ENCODE peak calls at places on chromosomes 1 and 21, in four cellular contexts. F, B, Y and E are unnamed samples.

GRCh38 chr1:29812397-29813135 is 576.2 kb downstream of the PTPRU start:
- DNase-seq in B (no peak), F (no peak), Y (no peak), E (peak)

GRCh38 chr1:64471724-64472276 is 1.9 kb downstream of the CACHD1 start:
- DNase-seq in Y (no peak), F (no peak), B (no peak), E (no peak)

GRCh38 chr21:28776251-28776650 is 216.4 kb downstream of the LTN1 start:
- DNase-seq in F (no peak), B (no peak), Y (no peak), E (no peak)

GRCh38 chr1:43422995-43423671 is 30.6 kb downstream of the HYI start:
- DNase-seq in F (no peak), B (no peak), Y (no peak), E (no peak)

GRCh38 chr1:246724725-246725095 is 501 bp downstream of the SCCPDH start:
- DNase-seq in Y (no peak), B (no peak), F (no peak), E (no peak)

GRCh38 chr1:224067621-224068457 is 46.1 kb upstream of the FBXO28 start:
- DNase-seq in B (no peak), Y (no peak), F (no peak), E (no peak)

GRCh38 chr1:77994117-77994516 is 10.6 kb upstream of the DNAJB4 start:
- DNase-seq in F (no peak), Y (no peak), B (no peak), E (no peak)

GRCh38 chr1:14571810-14572767 is 26.4 kb upstream of the KAZN start:
- DNase-seq in F (no peak), B (no peak), Y (no peak), E (no peak)

GRCh38 chr1:31714442-31715096 is 10.8 kb upstream of the COL16A1 start:
- DNase-seq in Y (peak), B (peak), F (no peak), E (peak)

GRCh38 chr21:44951186-44951915 is 11.5 kb downstream of the SLX9 start:
- DNase-seq in Y (no peak), F (no peak), B (peak), E (no peak)

GRCh38 chr1:1014896-1015681 is 1.8 kb downstream of the ISG15 start:
- DNase-seq in F (no peak), Y (peak), B (no peak), E (no peak)

GRCh38 chr21:34810786-34811185 is 142.0 kb downstream of the CLIC6 start:
- DNase-seq in B (no peak), Y (no peak), F (no peak), E (no peak)

GRCh38 chr1:219883400-219884332 is 44.7 kb downstream of the SLC30A10 start:
- DNase-seq in B (no peak), Y (no peak), F (no peak), E (no peak)

GRCh38 chr1:61436491-61437120 is 288.3 kb downstream of the TM2D1 start:
- DNase-seq in Y (no peak), B (no peak), F (no peak), E (no peak)

GRCh38 chr21:46195595-46196195 is 11.4 kb upstream of the SPATC1L start:
- DNase-seq in F (no peak), Y (peak), B (no peak), E (no peak)

GRCh38 chr1:21072721-21073120 is 104.0 kb downstream of the EIF4G3 start:
- DNase-seq in F (no peak), B (no peak), Y (no peak), E (no peak)

DNA sequence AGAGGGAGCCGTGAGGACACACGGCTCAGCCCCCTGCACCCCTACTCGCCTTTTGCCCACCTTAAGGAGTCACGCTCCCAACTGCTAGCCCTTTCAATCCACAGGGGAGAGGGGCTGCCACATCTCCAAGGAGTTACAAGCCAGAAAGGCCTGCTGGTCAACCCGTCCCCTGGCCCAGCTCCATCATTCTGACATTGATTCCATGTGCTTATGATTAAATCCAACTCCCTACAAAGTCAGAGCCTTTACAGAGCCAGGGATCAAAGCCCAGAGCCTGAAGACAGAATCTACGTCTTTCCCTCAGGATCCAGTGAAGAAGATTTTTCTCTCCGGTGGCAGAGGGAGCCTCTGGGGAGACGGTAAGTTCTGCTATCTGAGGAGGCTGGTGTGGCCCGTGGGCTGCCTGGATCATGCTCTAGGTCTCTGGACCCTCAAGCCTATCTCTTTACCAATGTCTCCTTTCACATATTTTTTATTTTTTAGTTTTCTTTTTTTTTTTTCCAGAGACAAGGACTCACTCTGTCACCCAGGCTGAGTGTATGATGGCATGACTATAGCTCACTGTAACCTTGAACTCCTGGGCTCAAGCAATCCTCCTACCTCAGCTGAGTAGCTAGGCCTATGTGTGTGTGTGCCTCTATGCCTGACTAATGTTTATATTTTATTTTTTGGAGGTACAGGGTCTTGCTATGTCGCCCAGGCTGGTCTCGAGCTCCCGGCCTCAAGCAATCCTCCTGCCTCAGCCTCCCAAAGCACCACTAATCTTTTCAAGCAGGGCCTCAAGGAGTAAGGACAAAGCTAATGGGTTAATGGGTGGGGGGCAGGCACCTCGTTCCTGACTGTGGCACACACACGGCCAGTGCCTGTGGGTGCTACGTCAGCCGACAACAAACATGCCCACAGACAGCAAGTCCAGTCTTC is 61.3 kb downstream of the SLC66A1 start:
- DNase-seq in B (no peak), Y (no peak), F (no peak), E (no peak)
- H3K27ac ChIP-seq in B (no peak), Y (no peak), F (no peak), E (no peak)

DNA sequence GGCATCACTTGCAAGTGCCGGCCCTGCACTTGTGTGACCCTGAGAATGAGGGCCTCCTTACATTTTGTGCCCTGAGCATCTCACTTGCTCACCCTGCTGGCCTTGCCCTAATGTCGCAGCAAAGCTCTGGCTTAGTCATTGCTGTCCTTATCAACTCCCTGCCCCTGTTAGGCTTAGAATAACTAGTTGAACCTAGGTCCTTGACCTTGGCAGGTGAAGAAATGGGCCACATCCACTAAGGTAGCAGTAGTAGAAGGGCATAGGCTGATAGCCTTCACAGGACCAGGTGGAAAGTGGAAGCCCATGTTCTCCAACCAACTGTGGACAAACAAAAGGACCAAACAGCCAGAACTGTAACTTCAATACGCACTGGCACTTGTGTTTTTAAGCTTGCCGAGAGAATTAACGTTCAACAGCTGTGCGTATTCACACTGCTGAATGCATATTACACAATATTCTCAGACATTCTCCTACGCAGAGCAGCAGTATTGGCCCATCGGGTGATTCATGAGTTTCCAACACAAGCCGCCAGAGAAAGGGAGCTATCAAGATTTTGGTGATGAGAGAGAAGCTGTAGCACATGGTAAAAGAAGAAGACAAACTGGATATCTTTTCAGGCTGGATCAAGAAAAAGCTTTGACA is 27.7 kb upstream of the PTGFRN start:
- DNase-seq in F (no peak), B (no peak), Y (peak), E (no peak)
- H3K27ac ChIP-seq in F (no peak), B (peak), Y (peak), E (no peak)

GRCh38 chr1:160085686-160086089 is 4.3 kb downstream of the KCNJ9 start:
- DNase-seq in Y (peak), B (peak), F (peak), E (peak)
- H3K27ac ChIP-seq in Y (no peak), B (peak), F (no peak), E (no peak)

DNA sequence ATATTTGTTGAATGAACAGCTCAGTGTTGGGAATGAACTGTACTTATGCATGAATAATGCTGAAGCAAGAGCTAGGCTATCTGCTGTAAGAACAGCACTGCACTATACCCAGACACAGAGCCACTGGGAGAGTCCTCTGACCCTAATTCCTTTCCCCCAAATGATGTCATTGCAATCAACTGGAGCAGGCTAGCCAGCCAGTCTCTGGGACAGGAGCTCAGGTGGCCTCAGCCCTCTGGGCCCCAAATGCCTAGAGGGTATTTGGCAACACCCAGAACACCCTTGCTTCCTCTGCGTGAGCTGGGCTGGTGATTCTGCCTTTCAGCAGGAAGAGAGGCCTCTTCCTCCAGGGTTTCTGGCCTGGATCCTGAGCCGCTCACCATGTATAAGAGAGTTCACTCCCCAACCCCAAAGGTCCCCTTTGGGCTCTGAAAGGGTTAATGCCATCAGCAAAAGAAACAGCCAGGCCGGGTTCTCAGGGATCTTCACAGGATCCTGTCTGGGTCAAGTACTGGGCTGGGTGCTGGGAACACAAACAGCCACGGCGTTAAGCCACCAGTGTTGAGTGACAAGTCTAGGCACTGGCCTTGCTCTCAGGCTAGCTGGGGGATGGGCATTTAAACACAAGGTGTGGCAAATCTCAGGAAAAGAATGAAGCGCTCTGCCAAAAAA is 3.7 kb upstream of the PADI4 start:
- DNase-seq in F (no peak), Y (no peak), B (no peak), E (no peak)
- H3K27ac ChIP-seq in F (no peak), Y (no peak), B (no peak), E (no peak)

GRCh38 chr1:217078010-217078704 is 354.9 kb upstream of the ESRRG start:
- DNase-seq in B (no peak), Y (peak), F (no peak), E (no peak)
- H3K27ac ChIP-seq in B (peak), Y (peak), F (no peak), E (no peak)

GRCh38 chr1:26336477-26337205 is 17.3 kb downstream of the CRYBG2 start:
- DNase-seq in B (peak), Y (peak), F (peak), E (no peak)
- H3K27ac ChIP-seq in B (no peak), Y (no peak), F (peak), E (no peak)